ENCODE peak calls at places on chromosome 19, in nine cellular contexts. S is IMR-90, N is AG04450, T is neural progenitor cell, J is NB4, O is endodermal cell, M is body of pancreas, E is keratinocyte, U is fibroblast of villous mesenchyme. F is an unnamed sample.

GRCh38 chr19:54626757-54627156 is 3.5 kb upstream of the LILRB1 start:
- DNase-seq in U (no peak), M (no peak), T (no peak), S (no peak), N (no peak), E (no peak), O (no peak), J (no peak), F (no peak)

GRCh38 chr19:33685541-33685940 is 63.8 kb downstream of the CHST8 start:
- DNase-seq in T (no peak), S (no peak), E (no peak), J (no peak), O (peak; percentile 18), M (no peak), N (no peak), U (no peak), F (no peak)

GRCh38 chr19:46303702-46304397 is 7.0 kb downstream of the HIF3A start:
- DNase-seq in M (peak; percentile 86), N (no peak), S (no peak), U (peak; percentile 66), J (no peak), O (peak; percentile 100), E (peak; percentile 38), T (peak; percentile 96), F (no peak)

GRCh38 chr19:36120092-36120983 is 5.1 kb downstream of the TBCB start:
- DNase-seq in O (no peak), N (no peak), J (no peak), M (no peak), E (no peak), U (no peak), S (no peak), T (no peak), F (no peak)

GRCh38 chr19:17243340-17243853 is 2.3 kb downstream of the NR2F6 start:
- DNase-seq in T (no peak), M (peak; percentile 53), E (no peak), S (no peak), J (no peak), U (no peak), O (no peak), N (no peak), F (no peak)

GRCh38 chr19:29678484-29679106 is 13.3 kb downstream of the PLEKHF1 start:
- DNase-seq in J (no peak), E (no peak), M (peak; percentile 40), O (no peak), T (no peak), U (peak; percentile 38), N (no peak), S (no peak), F (no peak)

GRCh38 chr19:7868671-7869452 is 5.3 kb downstream of the PRR36 start:
- DNase-seq in S (peak; percentile 44), N (no peak), M (peak; percentile 91), J (peak; percentile 96), T (peak; percentile 91), E (no peak), O (peak; percentile 97), U (peak; percentile 72), F (no peak)

GRCh38 chr19:11125994-11126685 is 29.4 kb downstream of the SPC24 start:
- DNase-seq in U (peak; percentile 81), S (peak; percentile 64), N (peak; percentile 34), E (no peak), M (peak; percentile 88), O (peak; percentile 95), T (peak; percentile 83), J (peak; percentile 71), F (no peak)

GRCh38 chr19:36456831-36457230 is 32.5 kb downstream of the ZNF566 start:
- DNase-seq in O (no peak), J (no peak), N (no peak), M (no peak), S (no peak), E (no peak), U (no peak), T (no peak), F (no peak)

GRCh38 chr19:8147579-8147978 is 1.8 kb downstream of the FBN3 start:
- DNase-seq in S (no peak), M (no peak), N (no peak), U (no peak), E (no peak), O (no peak), T (no peak), J (no peak), F (no peak)

GRCh38 chr19:57887195-57887941 is 1.5 kb downstream of the ZNF814 start:
- DNase-seq in N (no peak), J (no peak), T (peak; percentile 71), S (no peak), U (peak; percentile 76), M (no peak), E (no peak), O (peak; percentile 77), F (no peak)

GRCh38 chr19:51503891-51504290 is 2.3 kb upstream of the SIGLEC12 start:
- DNase-seq in O (no peak), N (no peak), T (no peak), J (peak; percentile 40), E (no peak), M (no peak), S (no peak), U (no peak), F (no peak)

GRCh38 chr19:5434970-5435641 is 20.1 kb upstream of the ZNRF4 start:
- DNase-seq in U (no peak), O (no peak), N (peak; percentile 46), S (peak; percentile 94), M (no peak), T (no peak), J (no peak), E (no peak), F (no peak)

GRCh38 chr19:3879656-3880055 is 829 bp upstream of the ATCAY start:
- DNase-seq in U (no peak), S (no peak), T (no peak), M (no peak), N (no peak), E (no peak), J (no peak), O (no peak), F (no peak)
- TF ChIP-seq CTCF in U (peak; percentile 4), S (no peak), T (peak; percentile 42), M (no peak), N (no peak), E (peak; percentile 34), J (peak; percentile 5), O (peak; percentile 68), F (no peak)

GRCh38 chr19:1082165-1082927 is 12.8 kb downstream of the POLR2E start:
- DNase-seq in T (peak; percentile 98), O (peak; percentile 100), E (peak; percentile 89), J (peak; percentile 47), M (peak; percentile 98), U (peak; percentile 90), N (no peak), S (no peak), F (no peak)
- H3K4me3 ChIP-seq in T (peak overlapping the region; percentile 57), O (no peak overlapping the region), E (peak overlapping the region; percentile 34), J (no peak overlapping the region), M (no peak overlapping the region), U (peak overlapping the region; percentile 60), N (no peak overlapping the region), S (peak overlapping the region; percentile 15), F (peak overlapping the region; percentile 45)

GRCh38 chr19:31314156-31314555 is 35.1 kb downstream of the TSHZ3 start:
- DNase-seq in O (no peak), M (no peak), J (no peak), S (no peak), E (no peak), N (no peak), U (no peak), T (no peak), F (no peak)

GRCh38 chr19:31316201-31316951 is 32.9 kb downstream of the TSHZ3 start:
- DNase-seq in N (no peak), T (peak; percentile 84), E (no peak), U (peak; percentile 86), O (peak; percentile 47), M (no peak), S (peak; percentile 61), J (peak; percentile 80), F (no peak)

GRCh38 chr19:31315621-31316011 is 33.6 kb downstream of the TSHZ3 start:
- DNase-seq in O (no peak), S (no peak), E (no peak), J (no peak), N (no peak), T (no peak), M (no peak), U (no peak), F (no peak)

GRCh38 chr19:31313291-31314030 is 35.8 kb downstream of the TSHZ3 start:
- DNase-seq in J (no peak), S (no peak), N (no peak), M (no peak), O (no peak), E (no peak), T (no peak), U (no peak), F (no peak)

DNA sequence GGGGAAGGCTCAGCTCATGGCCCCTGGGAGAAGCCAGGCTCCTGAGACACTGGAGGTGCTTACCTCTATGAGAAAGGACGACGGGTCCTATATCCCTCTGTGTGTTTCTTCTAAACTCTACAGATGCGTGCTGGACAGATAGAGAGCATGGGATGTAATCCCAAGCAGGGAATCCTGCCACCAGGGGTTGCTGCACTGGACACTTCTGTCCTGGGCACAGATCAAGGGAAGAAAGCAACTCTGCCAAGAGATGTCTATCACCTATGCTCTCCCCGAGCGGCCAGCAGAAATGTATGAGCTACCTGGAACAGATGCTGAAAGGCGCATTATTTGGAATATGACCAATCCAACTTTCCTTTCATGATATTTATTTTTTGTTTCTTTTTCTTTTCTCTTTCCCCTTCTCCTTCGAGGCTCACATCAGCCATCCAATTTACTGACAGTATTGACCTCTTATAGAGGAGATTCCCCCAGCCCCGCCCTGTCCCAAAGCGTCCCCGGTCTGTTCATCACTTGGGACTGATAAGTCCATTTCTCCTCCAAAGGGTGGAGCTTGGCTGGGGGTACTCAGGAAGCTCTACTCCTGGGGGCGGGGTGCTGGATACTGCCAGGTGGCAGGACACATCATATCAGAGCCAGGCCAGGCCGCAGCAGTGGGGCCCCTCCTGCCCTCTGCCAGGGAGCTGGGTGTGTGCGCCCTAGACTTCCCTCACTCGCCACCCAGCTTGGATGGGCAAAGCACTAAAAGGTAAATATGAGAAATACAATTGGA is 34.2 kb downstream of the TSHZ3 start:
- DNase-seq in T (peak; percentile 56), U (no peak), O (no peak), E (no peak), N (no peak), J (no peak), M (no peak), S (no peak), F (no peak)
- TF ChIP-seq CTCF in T (peak; percentile 53), U (peak; percentile 41), O (peak; percentile 66), E (peak; percentile 36), N (peak; percentile 43), J (no peak), M (no peak), S (peak; percentile 42), F (peak; percentile 14)

GRCh38 chr19:23075031-23075733 is 41.6 kb upstream of the ZNF730 start:
- DNase-seq in S (peak; percentile 72), E (no peak), J (peak; percentile 94), N (peak; percentile 41), U (peak; percentile 66), M (peak; percentile 46), T (peak; percentile 93), O (peak; percentile 98), F (no peak)

GRCh38 chr19:23071087-23071511 is 45.7 kb upstream of the ZNF730 start:
- DNase-seq in T (no peak), N (no peak), E (no peak), U (peak; percentile 29), S (peak; percentile 3), J (peak; percentile 51), M (peak; percentile 21), O (no peak), F (no peak)

GRCh38 chr19:23065306-23065705 is 51.5 kb upstream of the ZNF730 start:
- DNase-seq in J (no peak), E (no peak), N (no peak), S (no peak), T (no peak), O (no peak), M (no peak), U (no peak), F (no peak)

GRCh38 chr19:23070353-23070781 is 46.5 kb upstream of the ZNF730 start:
- DNase-seq in U (peak; percentile 39), M (peak; percentile 38), T (no peak), E (no peak), S (peak; percentile 15), O (peak; percentile 75), J (peak; percentile 51), N (no peak), F (no peak)
- H3K4me3 ChIP-seq in U (peak overlapping the region; percentile 53), M (no peak overlapping the region), T (no peak overlapping the region), E (no peak overlapping the region), S (no peak overlapping the region), O (no peak overlapping the region), J (no peak overlapping the region), N (no peak overlapping the region), F (no peak overlapping the region)

F was measured in epithelial cell of proximal tubule.